ENCODE peak calls at places on chromosomes 7 and 10, in four cellular contexts. U is H9, I is mesendoderm, N is IMR-90. K is an unnamed sample.

GRCh38 chr7:17679427-17679826 is 260.9 kb downstream of the SNX13 start:
- DNase-seq in I (no peak), N (no peak), U (no peak), K (peak)

GRCh38 chr7:73972614-73973013 is 55.4 kb upstream of the ELN start:
- DNase-seq in I (no peak), U (no peak), N (no peak), K (no peak)

GRCh38 chr7:87129332-87129731 is 22.9 kb upstream of the DMTF1 start:
- DNase-seq in N (no peak), U (no peak), I (peak), K (no peak)

GRCh38 chr7:106418526-106418925 is 133.7 kb upstream of the NAMPT start:
- DNase-seq in I (no peak), N (peak), U (no peak), K (peak)

GRCh38 chr7:73850781-73851207 is 8.5 kb upstream of the METTL27 start:
- DNase-seq in I (peak), U (no peak), N (peak), K (peak)

GRCh38 chr7:4702961-4703512 is 20.9 kb downstream of the FOXK1 start:
- DNase-seq in N (no peak), I (peak), U (peak), K (peak)

GRCh38 chr7:53302511-53303246 is 267.2 kb downstream of the POM121L12 start:
- DNase-seq in N (no peak), I (peak), U (no peak), K (no peak)

GRCh38 chr10:15743443-15743842 is 23.7 kb upstream of the ITGA8 start:
- DNase-seq in N (no peak), I (no peak), U (no peak), K (no peak)

GRCh38 chr10:91681361-91682276 is 48.7 kb upstream of the PPP1R3C start:
- DNase-seq in I (no peak), U (no peak), N (no peak), K (no peak)

GRCh38 chr10:120431356-120431755 is 25.7 kb upstream of the PLPP4 start:
- DNase-seq in I (no peak), N (no peak), U (no peak), K (no peak)

GRCh38 chr7:158816271-158816670 is 13.0 kb downstream of the ESYT2 start:
- DNase-seq in I (peak), U (no peak), N (no peak), K (peak)

GRCh38 chr10:61464461-61465215 is 11.5 kb upstream of the TMEM26 start:
- DNase-seq in U (no peak), I (no peak), N (peak), K (peak)

GRCh38 chr10:79221110-79222051 is 125.9 kb upstream of the PPIF start:
- DNase-seq in U (peak), N (peak), I (peak), K (peak)

GRCh38 chr10:89463846-89464537 is 49.6 kb downstream of the IFIT5 start:
- DNase-seq in N (no peak), I (peak), U (no peak), K (no peak)

GRCh38 chr10:86401588-86402282 is 35.1 kb upstream of the GRID1 start:
- DNase-seq in N (no peak), I (no peak), U (no peak), K (no peak)

GRCh38 chr10:97780991-97781540 is 9.3 kb upstream of the SFRP5 start:
- DNase-seq in I (no peak), U (no peak), N (no peak), K (no peak)

GRCh38 chr10:80070068-80070467 is 8.4 kb upstream of the TMEM254 start:
- DNase-seq in N (no peak), U (no peak), I (no peak), K (no peak)

GRCh38 chr10:50932113-50932512 is 46.7 kb upstream of the A1CF start:
- DNase-seq in I (peak), U (no peak), N (peak), K (no peak)

GRCh38 chr7:105853931-105854419 is 22.4 kb downstream of the ATXN7L1 start:
- DNase-seq in N (peak), U (no peak), I (no peak), K (peak)

GRCh38 chr7:1936006-1936310 is 265.9 kb downstream of the ELFN1 start:
- DNase-seq in N (no peak), U (no peak), I (no peak), K (no peak)

GRCh38 chr7:27150568-27151340 is 1.6 kb downstream of the HOXA3 start:
- DNase-seq in U (peak), N (peak), I (peak), K (peak)

GRCh38 chr7:88111136-88111748 is 108.6 kb downstream of the SRI start:
- DNase-seq in I (peak), U (no peak), N (peak), K (peak)

GRCh38 chr10:98080474-98080873 is 50.1 kb upstream of the CRTAC1 start:
- DNase-seq in U (no peak), N (no peak), I (no peak), K (no peak)

GRCh38 chr7:55441668-55442305 is 76.7 kb downstream of the LANCL2 start:
- DNase-seq in U (no peak), I (no peak), N (peak), K (peak)

GRCh38 chr10:133399123-133399601 is 5.2 kb downstream of the MTG1 start:
- DNase-seq in N (no peak), I (no peak), U (no peak), K (no peak)

GRCh38 chr7:142960955-142961512 is 1.1 kb downstream of the KEL start:
- DNase-seq in U (no peak), N (no peak), I (peak), K (no peak)

GRCh38 chr7:8373856-8374255 is 59.6 kb upstream of the NXPH1 start:
- DNase-seq in U (peak), N (no peak), I (no peak), K (no peak)

GRCh38 chr7:91034459-91035368 is 229.5 kb upstream of the FZD1 start:
- DNase-seq in U (peak), N (peak), I (peak), K (peak)

GRCh38 chr10:73649876-73650536 is 5.8 kb downstream of the SYNPO2L start:
- DNase-seq in N (peak), I (no peak), U (no peak), K (peak)

GRCh38 chr10:133123050-133123745 is 35.5 kb downstream of the ADGRA1 start:
- DNase-seq in U (no peak), N (no peak), I (no peak), K (no peak)

GRCh38 chr10:59362991-59363390 is 642 bp upstream of the FAM13C start:
- DNase-seq in I (peak), N (peak), U (peak), K (peak)

GRCh38 chr10:45809829-45810228 is 37.5 kb downstream of the AGAP4 start:
- DNase-seq in N (peak), U (no peak), I (peak), K (no peak)

GRCh38 chr7:106415433-106415832 is 130.7 kb upstream of the NAMPT start:
- DNase-seq in I (no peak), N (peak), U (no peak), K (peak)

GRCh38 chr10:112959207-112959838 is 9.3 kb downstream of the TCF7L2 start:
- DNase-seq in I (no peak), N (peak), U (no peak), K (peak)

GRCh38 chr10:112957589-112958202 is 7.6 kb downstream of the TCF7L2 start:
- DNase-seq in I (peak), U (no peak), N (no peak), K (peak)

GRCh38 chr10:112960151-112960681 is 10.2 kb downstream of the TCF7L2 start:
- DNase-seq in U (no peak), N (no peak), I (peak), K (peak)

GRCh38 chr10:112956631-112957350 is 6.7 kb downstream of the TCF7L2 start:
- DNase-seq in N (no peak), I (no peak), U (peak), K (peak)

GRCh38 chr10:112958275-112958995 is 8.4 kb downstream of the TCF7L2 start:
- DNase-seq in I (peak), U (no peak), N (peak), K (peak)
- H2BK15ac ChIP-seq in I (peak), U (no peak), N (peak), K (no peak)

GRCh38 chr10:75070478-75071163 is 40.8 kb upstream of the SAMD8 start:
- DNase-seq in I (no peak), N (no peak), U (no peak), K (no peak)
- H2BK15ac ChIP-seq in I (no peak), N (no peak), U (no peak), K (no peak)

GRCh38 chr7:101128040-101128834 is 1.3 kb downstream of the SERPINE1 start:
- DNase-seq in N (no peak), I (no peak), U (no peak), K (peak)

GRCh38 chr7:101126651-101127459 is at the start of gene SERPINE1:
- DNase-seq in I (peak), U (peak), N (peak), K (peak)

GRCh38 chr7:101125989-101126650 is 784 bp upstream of the SERPINE1 start:
- DNase-seq in I (no peak), U (no peak), N (peak), K (no peak)

GRCh38 chr7:101129603-101130117 is 2.8 kb downstream of the SERPINE1 start:
- DNase-seq in N (no peak), U (no peak), I (no peak), K (peak)

GRCh38 chr7:101127460-101128039 is 646 bp downstream of the SERPINE1 start:
- DNase-seq in N (no peak), U (no peak), I (no peak), K (no peak)
- H2BK15ac ChIP-seq in N (peak), U (no peak), I (no peak), K (no peak)

GRCh38 chr7:92423646-92424045 is 23.6 kb upstream of the GATAD1 start:
- DNase-seq in U (no peak), I (no peak), N (no peak), K (no peak)
- H2BK15ac ChIP-seq in U (no peak), I (no peak), N (no peak), K (no peak)

DNA sequence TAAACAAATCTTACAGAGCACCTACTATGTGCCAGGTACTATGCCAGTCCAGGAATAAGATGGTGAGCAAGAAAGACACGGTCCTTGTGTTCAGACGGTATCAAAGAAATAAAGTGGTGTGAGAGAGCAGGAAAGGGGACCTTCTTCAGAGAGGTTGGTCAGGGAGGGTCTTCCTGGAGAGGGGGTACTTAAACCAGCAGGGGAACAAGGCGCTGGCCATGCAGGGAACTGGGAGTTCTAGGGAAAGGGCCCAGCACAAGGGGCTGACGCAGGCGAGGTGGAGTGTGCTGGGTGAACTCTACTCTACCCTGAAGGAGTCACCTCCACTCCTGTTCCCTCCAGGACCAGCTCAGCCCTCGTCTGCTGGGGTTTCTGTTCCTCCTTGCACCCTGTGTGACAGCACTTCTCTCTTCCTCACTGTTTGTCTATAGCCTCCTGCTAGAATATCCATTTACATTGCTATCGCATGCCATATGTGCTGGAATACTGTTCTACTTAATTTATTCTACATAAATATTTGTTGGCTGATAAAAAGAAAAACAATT is 73.5 kb downstream of the AOAH start:
- DNase-seq in I (no peak), N (no peak), U (no peak), K (no peak)
- H2BK15ac ChIP-seq in I (no peak), N (peak), U (no peak), K (no peak)

DNA sequence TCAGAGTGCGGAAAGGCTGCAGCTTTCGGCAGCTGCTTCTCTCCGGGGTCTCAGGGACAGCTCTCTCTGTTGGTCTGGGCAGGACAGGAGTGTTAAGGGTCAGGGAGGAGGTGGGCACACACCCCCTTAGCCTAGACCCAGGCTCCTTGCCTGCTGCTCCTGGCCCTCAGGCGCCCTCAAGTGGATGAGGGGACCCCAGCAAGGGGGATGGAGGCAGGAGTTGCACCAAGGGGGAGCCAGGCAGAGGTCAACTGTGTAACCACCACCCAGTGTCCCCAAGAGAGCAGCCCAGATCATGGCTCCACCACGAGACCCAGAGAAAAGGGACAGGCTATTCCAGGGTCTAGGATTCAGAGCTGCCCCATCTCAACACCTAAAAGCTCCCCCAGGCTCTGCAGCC is 26.9 kb downstream of the SPOCK2 start:
- DNase-seq in N (no peak), I (peak), U (peak), K (no peak)
- H2BK15ac ChIP-seq in N (no peak), I (no peak), U (no peak), K (no peak)

DNA sequence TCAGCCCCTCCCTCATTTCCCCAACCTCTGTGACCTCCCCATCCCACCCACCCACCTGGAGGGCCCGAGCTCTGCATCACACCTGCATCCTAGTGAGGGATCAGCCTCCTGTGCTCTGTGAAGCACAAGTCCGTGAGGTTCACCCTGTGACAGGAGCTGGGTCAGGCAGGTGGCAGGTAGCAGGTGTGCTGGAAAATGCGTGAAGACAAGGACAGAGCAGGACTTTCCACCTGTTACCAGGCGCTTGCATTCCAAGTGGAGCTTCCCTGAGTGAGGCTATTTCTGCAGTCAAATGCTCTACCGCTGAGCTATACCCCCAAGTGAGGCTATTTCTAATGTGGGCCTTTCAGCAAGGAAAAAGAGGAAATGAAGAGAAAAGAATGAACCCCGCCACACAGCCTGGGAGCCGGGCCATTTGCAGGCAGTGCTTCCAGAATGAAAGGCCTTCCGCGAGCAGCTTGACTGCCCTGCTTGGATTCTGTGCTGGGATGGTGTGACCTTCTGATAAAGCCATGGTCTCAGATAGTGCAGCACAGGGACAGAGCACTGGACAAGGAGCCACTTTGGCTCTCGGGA is 13.3 kb upstream of the CPXM2 start:
- DNase-seq in I (no peak), U (peak), N (no peak), K (no peak)
- H2BK15ac ChIP-seq in I (no peak), U (no peak), N (no peak), K (no peak)

GRCh38 chr10:64130152-64130551 is 609.0 kb downstream of the REEP3 start:
- DNase-seq in N (no peak), U (no peak), I (no peak), K (no peak)
- H2BK15ac ChIP-seq in N (no peak), U (no peak), I (no peak), K (no peak)

K was measured in mesenchymal stem cell.